ENCODE peak calls at places on chromosome 4, in nine cellular contexts. T, O, C, V, N, F, H, J and G are unnamed samples.

GRCh38 chr4:111283066-111283677 is 660.3 kb upstream of the PITX2 start:
- DNase-seq in T (peak), O (peak), C (peak), V (peak), N (peak), F (peak), H (peak), J (no peak), G (peak)

GRCh38 chr4:147860960-147861359 is 129.1 kb downstream of the ARHGAP10 start:
- DNase-seq in T (no peak), O (no peak), C (no peak), V (no peak), N (no peak), F (no peak), H (no peak), J (peak), G (no peak)

GRCh38 chr4:86594559-86595425 is 677 bp downstream of the PTPN13 start:
- DNase-seq in T (peak), O (peak), C (peak), V (peak), N (peak), F (no peak), H (peak), J (peak), G (no peak)

GRCh38 chr4:184598753-184599491 is 50.3 kb downstream of the CASP3 start:
- DNase-seq in T (no peak), O (no peak), C (no peak), V (no peak), N (no peak), F (no peak), H (no peak), J (no peak), G (no peak)

GRCh38 chr4:122901621-122902020 is 20.8 kb downstream of the NUDT6 start:
- DNase-seq in T (no peak), O (no peak), C (no peak), V (peak), N (no peak), F (no peak), H (no peak), J (no peak), G (no peak)

GRCh38 chr4:38621004-38621684 is 42.9 kb upstream of the KLF3 start:
- DNase-seq in T (peak), O (peak), C (peak), V (peak), N (no peak), F (no peak), H (no peak), J (no peak), G (peak)

GRCh38 chr4:159199827-159200226 is 96.9 kb downstream of the RAPGEF2 start:
- DNase-seq in T (no peak), O (no peak), C (no peak), V (no peak), N (no peak), F (no peak), H (no peak), J (no peak), G (no peak)

GRCh38 chr4:125682730-125683129 is 368.0 kb downstream of the FAT4 start:
- DNase-seq in T (no peak), O (no peak), C (no peak), V (no peak), N (no peak), F (no peak), H (no peak), J (no peak), G (no peak)

GRCh38 chr4:107854326-107855030 is 29.7 kb downstream of the SGMS2 start:
- DNase-seq in T (no peak), O (no peak), C (no peak), V (peak), N (peak), F (no peak), H (no peak), J (no peak), G (no peak)

GRCh38 chr4:180058731-180059215 is 2184.4 kb upstream of the TENM3 start:
- DNase-seq in T (peak), O (no peak), C (peak), V (peak), N (no peak), F (no peak), H (no peak), J (no peak), G (no peak)

GRCh38 chr4:6449746-6450369 is 22.6 kb downstream of the PPP2R2C start:
- DNase-seq in T (no peak), O (no peak), C (no peak), V (no peak), N (no peak), F (no peak), H (no peak), J (no peak), G (no peak)

GRCh38 chr4:106746451-106746850 is 289.7 kb downstream of the DKK2 start:
- DNase-seq in T (no peak), O (no peak), C (no peak), V (peak), N (no peak), F (no peak), H (no peak), J (no peak), G (no peak)

GRCh38 chr4:158209825-158210807 is at the start of gene TMEM144:
- DNase-seq in T (peak), O (peak), C (peak), V (peak), N (peak), F (peak), H (peak), J (peak), G (peak)

GRCh38 chr4:14169460-14169859 is 541.9 kb upstream of the BOD1L1 start:
- DNase-seq in T (no peak), O (no peak), C (no peak), V (peak), N (no peak), F (no peak), H (no peak), J (no peak), G (no peak)

GRCh38 chr4:14168919-14169318 is 541.4 kb upstream of the BOD1L1 start:
- DNase-seq in T (peak), O (no peak), C (no peak), V (peak), N (no peak), F (no peak), H (peak), J (no peak), G (peak)

GRCh38 chr4:14165253-14165942 is 537.9 kb upstream of the BOD1L1 start:
- DNase-seq in T (peak), O (no peak), C (no peak), V (no peak), N (no peak), F (no peak), H (no peak), J (no peak), G (no peak)

GRCh38 chr4:14167876-14168510 is 540.5 kb upstream of the BOD1L1 start:
- DNase-seq in T (no peak), O (no peak), C (no peak), V (peak), N (no peak), F (no peak), H (no peak), J (no peak), G (no peak)
- H3K4me3 ChIP-seq in T (no peak), O (no peak), C (no peak), V (no peak), N (no peak), F (no peak), H (no peak), J (no peak), G (no peak)

GRCh38 chr4:138560448-138560847 is 318.3 kb upstream of the SLC7A11 start:
- DNase-seq in T (no peak), O (no peak), C (no peak), V (no peak), N (no peak), F (no peak), H (no peak), J (no peak), G (no peak)

GRCh38 chr4:138553001-138553845 is 311.1 kb upstream of the SLC7A11 start:
- DNase-seq in T (no peak), O (no peak), C (no peak), V (no peak), N (no peak), F (no peak), H (no peak), J (no peak), G (no peak)

GRCh38 chr4:138558886-138559285 is 316.7 kb upstream of the SLC7A11 start:
- DNase-seq in T (no peak), O (no peak), C (no peak), V (no peak), N (no peak), F (no peak), H (no peak), J (no peak), G (no peak)

GRCh38 chr4:138555107-138555506 is 313.0 kb upstream of the SLC7A11 start:
- DNase-seq in T (no peak), O (no peak), C (no peak), V (no peak), N (no peak), F (no peak), H (no peak), J (no peak), G (no peak)

DNA sequence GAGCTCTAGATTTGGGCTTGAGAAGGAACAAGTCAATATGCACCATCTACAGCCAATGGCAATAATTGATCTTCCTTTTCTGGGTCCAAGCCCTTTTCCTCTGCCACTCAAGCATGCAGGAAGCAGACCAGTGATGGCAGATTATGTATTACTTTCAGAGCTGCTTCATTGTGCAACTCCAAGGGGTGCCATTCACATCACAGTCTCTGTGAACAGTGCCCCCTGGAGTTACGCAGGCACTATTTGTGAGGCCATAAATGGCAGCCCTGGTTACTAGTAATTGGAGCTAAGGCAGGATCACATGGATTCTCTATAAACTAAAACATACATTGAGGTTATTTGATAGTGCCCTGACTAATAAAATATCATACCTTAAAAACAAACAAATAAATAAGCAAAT is 313.4 kb upstream of the SLC7A11 start:
- DNase-seq in T (no peak), O (no peak), C (no peak), V (no peak), N (no peak), F (no peak), H (no peak), J (no peak), G (no peak)
- TF ChIP-seq CTCF in T (no peak), O (peak), C (no peak), V (peak), N (no peak), F (no peak), H (no peak), J (no peak), G (peak)

DNA sequence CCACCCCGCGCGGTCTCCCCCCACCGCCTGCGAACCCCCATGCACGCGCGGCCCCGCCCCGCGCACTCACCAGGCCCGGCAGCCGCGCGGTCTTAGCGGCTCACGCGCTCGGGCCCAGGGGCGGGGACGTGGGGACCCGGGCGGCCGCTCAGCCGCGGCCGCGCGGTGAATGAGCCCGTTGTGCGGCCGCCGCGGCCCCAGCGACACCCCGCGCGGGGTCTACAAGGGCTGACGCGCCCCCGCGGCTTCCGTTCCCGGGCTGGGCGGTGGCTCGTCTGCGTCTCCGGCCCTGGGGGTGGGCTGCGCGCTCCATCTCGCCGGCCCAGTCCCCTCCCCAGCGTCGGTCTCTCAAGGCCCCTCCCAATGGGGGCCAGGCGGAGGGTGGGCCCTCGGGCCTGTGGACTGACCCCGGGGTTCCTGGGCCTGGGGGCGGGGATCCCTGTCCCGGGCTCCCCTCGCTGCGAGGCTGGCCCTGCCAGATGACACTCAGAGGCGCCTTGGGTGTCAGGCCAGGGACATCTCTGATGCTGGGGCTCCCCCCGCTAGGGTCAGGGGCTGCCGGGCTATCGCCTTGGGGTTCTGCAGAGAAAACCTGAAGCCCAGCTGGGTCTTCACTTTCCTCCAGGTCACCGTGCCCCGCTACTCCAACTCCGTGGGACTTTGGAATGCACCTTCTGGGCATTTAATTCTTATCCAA is 4.3 kb upstream of the SLC26A1 start:
- DNase-seq in T (no peak), O (no peak), C (no peak), V (no peak), N (no peak), F (no peak), H (no peak), J (no peak), G (no peak)
- H3K4me3 ChIP-seq in T (no peak), O (no peak), C (peak), V (no peak), N (no peak), F (peak), H (peak), J (peak), G (no peak)

GRCh38 chr4:71709961-71710360 is 73.9 kb downstream of the GC start:
- DNase-seq in T (peak), O (no peak), C (no peak), V (no peak), N (no peak), F (no peak), H (no peak), J (no peak), G (no peak)
- TF ChIP-seq CTCF in T (no peak), O (no peak), C (no peak), V (peak), N (no peak), F (no peak), H (no peak), J (no peak), G (peak)

GRCh38 chr4:151786158-151786495 is 25.3 kb upstream of the GATB start:
- DNase-seq in T (no peak), O (no peak), C (no peak), V (no peak), N (no peak), F (no peak), H (no peak), J (no peak), G (no peak)
- H3K4me3 ChIP-seq in T (no peak), O (no peak), C (no peak), V (no peak), N (no peak), F (no peak), H (no peak), J (no peak), G (no peak)

GRCh38 chr4:81919238-81919637 is 447.5 kb upstream of the RASGEF1B start:
- DNase-seq in T (no peak), O (peak), C (no peak), V (no peak), N (no peak), F (no peak), H (no peak), J (no peak), G (no peak)
- TF ChIP-seq CTCF in T (no peak), O (peak), C (peak), V (peak), N (no peak), F (no peak), H (peak), J (no peak), G (peak)

GRCh38 chr4:177907736-177908424 is 465.6 kb upstream of the AGA start:
- DNase-seq in T (no peak), O (no peak), C (no peak), V (no peak), N (no peak), F (no peak), H (no peak), J (no peak), G (no peak)
- H3K4me3 ChIP-seq in T (no peak), O (no peak), C (no peak), V (no peak), N (no peak), F (no peak), H (peak), J (no peak), G (no peak)